ENCODE peak calls at places on chromosome 18, in nine cellular contexts. C, Z, R, T, B, F, I, P and D are unnamed samples.

GRCh38 chr18:28875059-28875458 is 698.1 kb upstream of the CDH2 start:
- DNase-seq in C (no peak), Z (no peak), R (peak), T (no peak), B (no peak), F (no peak), I (no peak), P (no peak), D (no peak)

GRCh38 chr18:6022089-6022444 is 126.7 kb upstream of the TMEM200C start:
- DNase-seq in C (no peak), Z (no peak), R (peak), T (no peak), B (no peak), F (no peak), I (no peak), P (no peak), D (no peak)

GRCh38 chr18:2310824-2311349 is 260.4 kb downstream of the METTL4 start:
- DNase-seq in C (no peak), Z (no peak), R (no peak), T (no peak), B (no peak), F (no peak), I (no peak), P (no peak), D (no peak)

GRCh38 chr18:9453273-9453672 is 22.0 kb upstream of the RALBP1 start:
- DNase-seq in C (no peak), Z (no peak), R (no peak), T (no peak), B (no peak), F (no peak), I (no peak), P (no peak), D (no peak)

GRCh38 chr18:5970032-5970431 is 74.7 kb upstream of the TMEM200C start:
- DNase-seq in C (no peak), Z (no peak), R (no peak), T (peak), B (no peak), F (no peak), I (no peak), P (no peak), D (no peak)

GRCh38 chr18:48342588-48342987 is 66.6 kb downstream of the ZBTB7C start:
- DNase-seq in C (no peak), Z (no peak), R (no peak), T (no peak), B (no peak), F (no peak), I (no peak), P (no peak), D (no peak)

GRCh38 chr18:9874730-9875129 is 11.0 kb upstream of the TXNDC2 start:
- DNase-seq in C (no peak), Z (no peak), R (no peak), T (no peak), B (no peak), F (no peak), I (no peak), P (no peak), D (no peak)

GRCh38 chr18:36446059-36446458 is 148.5 kb downstream of the FHOD3 start:
- DNase-seq in C (no peak), Z (no peak), R (peak), T (no peak), B (no peak), F (no peak), I (no peak), P (no peak), D (no peak)

GRCh38 chr18:58176915-58177717 is 133.1 kb downstream of the NEDD4L start:
- DNase-seq in C (no peak), Z (no peak), R (peak), T (peak), B (no peak), F (peak), I (no peak), P (no peak), D (peak)

GRCh38 chr18:47250415-47251046 is 929 bp downstream of the SKOR2 start:
- DNase-seq in C (no peak), Z (no peak), R (no peak), T (no peak), B (peak), F (no peak), I (no peak), P (no peak), D (no peak)

GRCh38 chr18:25345432-25345831 is 6.5 kb downstream of the ZNF521 start:
- DNase-seq in C (no peak), Z (no peak), R (peak), T (no peak), B (no peak), F (no peak), I (no peak), P (no peak), D (no peak)

GRCh38 chr18:5895886-5896740 is 791 bp upstream of the TMEM200C start:
- DNase-seq in C (peak), Z (no peak), R (peak), T (peak), B (peak), F (no peak), I (peak), P (peak), D (no peak)

GRCh38 chr18:5543036-5543671 is 643 bp downstream of the EPB41L3 start:
- DNase-seq in C (peak), Z (no peak), R (peak), T (peak), B (peak), F (no peak), I (peak), P (no peak), D (no peak)

GRCh38 chr18:36589857-36590543 is 238.8 kb downstream of the TPGS2 start:
- DNase-seq in C (no peak), Z (no peak), R (peak), T (no peak), B (no peak), F (no peak), I (no peak), P (no peak), D (no peak)

GRCh38 chr18:54335638-54336173 is 22.0 kb downstream of the STARD6 start:
- DNase-seq in C (no peak), Z (no peak), R (no peak), T (no peak), B (no peak), F (no peak), I (no peak), P (no peak), D (no peak)

GRCh38 chr18:54327818-54328217 is 29.8 kb downstream of the STARD6 start:
- DNase-seq in C (no peak), Z (no peak), R (no peak), T (no peak), B (no peak), F (no peak), I (no peak), P (no peak), D (no peak)

GRCh38 chr18:54329787-54330186 is 27.9 kb downstream of the STARD6 start:
- DNase-seq in C (no peak), Z (no peak), R (no peak), T (no peak), B (no peak), F (no peak), I (no peak), P (no peak), D (no peak)

GRCh38 chr18:54330768-54331548 is 26.7 kb downstream of the STARD6 start:
- DNase-seq in C (no peak), Z (no peak), R (no peak), T (no peak), B (no peak), F (no peak), I (no peak), P (no peak), D (no peak)
- TF ChIP-seq CTCF in C (no peak), Z (no peak), R (no peak), T (peak), B (no peak), F (no peak), I (no peak), P (no peak), D (no peak)

GRCh38 chr18:21855432-21855831 is 114.8 kb downstream of the MIB1 start:
- DNase-seq in C (no peak), Z (no peak), R (no peak), T (no peak), B (no peak), F (no peak), I (no peak), P (no peak), D (no peak)

GRCh38 chr18:21853020-21853419 is 112.4 kb downstream of the MIB1 start:
- DNase-seq in C (no peak), Z (no peak), R (peak), T (no peak), B (no peak), F (no peak), I (no peak), P (no peak), D (no peak)

GRCh38 chr18:21853972-21854563 is 113.5 kb downstream of the MIB1 start:
- DNase-seq in C (no peak), Z (no peak), R (no peak), T (no peak), B (no peak), F (no peak), I (no peak), P (no peak), D (no peak)

DNA sequence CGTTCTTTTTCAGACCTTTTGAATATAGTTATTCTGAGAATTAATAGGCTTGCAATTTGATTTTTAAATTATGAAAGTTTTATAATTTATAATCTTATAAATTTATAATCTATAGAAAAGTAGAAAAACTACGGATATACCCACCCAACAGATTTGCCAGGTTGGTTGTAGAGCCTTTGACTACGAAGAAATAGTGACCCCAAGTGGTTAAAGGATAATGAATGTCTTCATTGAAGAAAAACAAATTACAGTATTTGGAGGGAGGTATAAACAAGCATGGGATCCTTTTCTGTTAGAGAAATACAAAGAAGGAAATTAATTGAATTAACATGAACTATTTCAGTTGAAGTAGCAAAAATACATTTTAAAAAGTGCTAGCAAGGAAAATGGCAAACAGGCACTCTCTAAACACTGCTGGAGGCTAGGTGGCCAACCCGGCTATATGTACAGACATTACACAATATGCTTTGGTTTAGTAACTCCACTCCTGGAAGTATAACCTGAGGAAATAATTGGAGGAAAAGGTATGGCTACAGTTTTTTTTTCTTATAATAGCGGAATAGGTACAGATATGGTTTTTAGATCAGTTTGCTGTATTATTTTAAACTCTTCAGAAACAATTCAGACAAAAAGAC is 110.9 kb downstream of the MIB1 start:
- DNase-seq in C (no peak), Z (no peak), R (no peak), T (peak), B (no peak), F (no peak), I (no peak), P (no peak), D (no peak)
- TF ChIP-seq CTCF in C (peak), Z (no peak), R (peak), T (peak), B (no peak), F (no peak), I (peak), P (no peak), D (peak)

GRCh38 chr18:3652380-3653262 is 202.6 kb downstream of the TGIF1 start:
- DNase-seq in C (peak), Z (peak), R (peak), T (peak), B (no peak), F (peak), I (no peak), P (no peak), D (peak)
- TF ChIP-seq CTCF in C (peak), Z (no peak), R (peak), T (no peak), B (no peak), F (peak), I (no peak), P (no peak), D (peak)

GRCh38 chr18:60113396-60113795 is 213.6 kb downstream of the PMAIP1 start:
- DNase-seq in C (no peak), Z (no peak), R (no peak), T (peak), B (no peak), F (no peak), I (no peak), P (no peak), D (peak)
- TF ChIP-seq CTCF in C (no peak), Z (no peak), R (no peak), T (no peak), B (no peak), F (no peak), I (no peak), P (no peak), D (no peak)

GRCh38 chr18:76168206-76168605 is 326.8 kb downstream of the ZNF516 start:
- DNase-seq in C (no peak), Z (no peak), R (no peak), T (no peak), B (no peak), F (no peak), I (no peak), P (no peak), D (no peak)

GRCh38 chr18:76162886-76163285 is 332.2 kb downstream of the ZNF516 start:
- DNase-seq in C (no peak), Z (no peak), R (no peak), T (no peak), B (no peak), F (no peak), I (no peak), P (no peak), D (no peak)

GRCh38 chr18:76161983-76162382 is 333.1 kb downstream of the ZNF516 start:
- DNase-seq in C (no peak), Z (no peak), R (no peak), T (no peak), B (no peak), F (no peak), I (no peak), P (no peak), D (no peak)

GRCh38 chr18:76169733-76170132 is 325.3 kb downstream of the ZNF516 start:
- DNase-seq in C (no peak), Z (no peak), R (no peak), T (no peak), B (no peak), F (no peak), I (no peak), P (no peak), D (no peak)

GRCh38 chr18:76167440-76167839 is 327.6 kb downstream of the ZNF516 start:
- DNase-seq in C (no peak), Z (no peak), R (no peak), T (no peak), B (no peak), F (no peak), I (no peak), P (peak), D (no peak)
- TF ChIP-seq CTCF in C (no peak), Z (no peak), R (no peak), T (no peak), B (no peak), F (no peak), I (no peak), P (no peak), D (no peak)